ENCODE peak calls at places on chromosomes 2 and 18, in nine cellular contexts. One of them, this sample, is unnamed. For H3K9me2 and H4K20me1, the result is how much of the 10 kb centered on the place peaks cover.

GRCh38 chr18:64653068-64653467 is 504.2 kb upstream of the LINC00305 start:
- DNase-seq in MM.1S: no peak
- DNase-seq in OCI-LY7: no peak
- DNase-seq in GM23338: no peak
- DNase-seq in hepatocyte: no peak
- DNase-seq in PC-9: no peak
- DNase-seq in GM23248: no peak
- DNase-seq in HCT116: no peak
- DNase-seq in PC-3: no peak
- DNase-seq in this sample: no peak

GRCh38 chr18:12315911-12316310 is 7.9 kb downstream of the TUBB6 start:
- DNase-seq in MM.1S: no peak
- DNase-seq in OCI-LY7: no peak
- DNase-seq in GM23338: no peak
- DNase-seq in hepatocyte: no peak
- DNase-seq in PC-9: no peak
- DNase-seq in GM23248: peak
- DNase-seq in HCT116: no peak
- DNase-seq in PC-3: no peak
- DNase-seq in this sample: no peak

GRCh38 chr2:120904379-120904778 is 168.7 kb downstream of the GLI2 start:
- DNase-seq in MM.1S: no peak
- DNase-seq in OCI-LY7: no peak
- DNase-seq in GM23338: peak
- DNase-seq in hepatocyte: no peak
- DNase-seq in PC-9: no peak
- DNase-seq in GM23248: no peak
- DNase-seq in HCT116: no peak
- DNase-seq in PC-3: no peak
- DNase-seq in this sample: no peak

GRCh38 chr2:54063967-54064535 is 51.4 kb upstream of the ACYP2 start:
- DNase-seq in MM.1S: no peak
- DNase-seq in OCI-LY7: no peak
- DNase-seq in GM23338: no peak
- DNase-seq in hepatocyte: no peak
- DNase-seq in PC-9: no peak
- DNase-seq in GM23248: no peak
- DNase-seq in HCT116: no peak
- DNase-seq in PC-3: no peak
- DNase-seq in this sample: no peak

GRCh38 chr2:10216677-10217498 is 85.8 kb upstream of the HPCAL1 start:
- DNase-seq in MM.1S: no peak
- DNase-seq in OCI-LY7: no peak
- DNase-seq in GM23338: no peak
- DNase-seq in hepatocyte: no peak
- DNase-seq in PC-9: no peak
- DNase-seq in GM23248: no peak
- DNase-seq in HCT116: no peak
- DNase-seq in PC-3: peak
- DNase-seq in this sample: no peak

GRCh38 chr2:19541884-19542283 is 183.5 kb upstream of the OSR1 start:
- DNase-seq in MM.1S: no peak
- DNase-seq in OCI-LY7: no peak
- DNase-seq in GM23338: peak
- DNase-seq in hepatocyte: no peak
- DNase-seq in PC-9: peak
- DNase-seq in GM23248: no peak
- DNase-seq in HCT116: no peak
- DNase-seq in PC-3: peak
- DNase-seq in this sample: no peak

GRCh38 chr2:105330681-105331375 is 1.3 kb upstream of the TGFBRAP1 start:
- DNase-seq in MM.1S: no peak
- DNase-seq in OCI-LY7: no peak
- DNase-seq in GM23338: no peak
- DNase-seq in hepatocyte: peak
- DNase-seq in PC-9: peak
- DNase-seq in GM23248: no peak
- DNase-seq in HCT116: no peak
- DNase-seq in PC-3: peak
- DNase-seq in this sample: no peak

GRCh38 chr18:12056034-12056883 is 37.4 kb upstream of the ANKRD62 start:
- DNase-seq in MM.1S: no peak
- DNase-seq in OCI-LY7: no peak
- DNase-seq in GM23338: no peak
- DNase-seq in hepatocyte: no peak
- DNase-seq in PC-9: no peak
- DNase-seq in GM23248: no peak
- DNase-seq in HCT116: no peak
- DNase-seq in PC-3: no peak
- DNase-seq in this sample: no peak

GRCh38 chr2:111106720-111107119 is 14.0 kb upstream of the BCL2L11 start:
- DNase-seq in MM.1S: no peak
- DNase-seq in OCI-LY7: no peak
- DNase-seq in GM23338: no peak
- DNase-seq in hepatocyte: no peak
- DNase-seq in PC-9: no peak
- DNase-seq in GM23248: peak
- DNase-seq in HCT116: no peak
- DNase-seq in PC-3: peak
- DNase-seq in this sample: no peak

GRCh38 chr18:36592282-36592681 is 236.5 kb downstream of the TPGS2 start:
- DNase-seq in MM.1S: no peak
- DNase-seq in OCI-LY7: no peak
- DNase-seq in GM23338: no peak
- DNase-seq in hepatocyte: no peak
- DNase-seq in PC-9: no peak
- DNase-seq in GM23248: peak
- DNase-seq in HCT116: no peak
- DNase-seq in PC-3: no peak
- DNase-seq in this sample: no peak

GRCh38 chr2:59887348-59887747 is 666.1 kb downstream of the BCL11A start:
- DNase-seq in MM.1S: no peak
- DNase-seq in OCI-LY7: no peak
- DNase-seq in GM23338: no peak
- DNase-seq in hepatocyte: no peak
- DNase-seq in PC-9: no peak
- DNase-seq in GM23248: no peak
- DNase-seq in HCT116: no peak
- DNase-seq in PC-3: no peak
- DNase-seq in this sample: no peak

GRCh38 chr2:10059552-10060335 is 16.4 kb downstream of the KLF11 start:
- DNase-seq in MM.1S: no peak
- DNase-seq in OCI-LY7: no peak
- DNase-seq in GM23338: no peak
- DNase-seq in hepatocyte: no peak
- DNase-seq in PC-9: no peak
- DNase-seq in GM23248: no peak
- DNase-seq in HCT116: no peak
- DNase-seq in PC-3: no peak
- DNase-seq in this sample: no peak

GRCh38 chr18:22272242-22272641 is 102.9 kb downstream of the GATA6 start:
- DNase-seq in MM.1S: no peak
- DNase-seq in OCI-LY7: no peak
- DNase-seq in GM23338: no peak
- DNase-seq in hepatocyte: no peak
- DNase-seq in PC-9: no peak
- DNase-seq in GM23248: no peak
- DNase-seq in HCT116: no peak
- DNase-seq in PC-3: no peak
- DNase-seq in this sample: no peak
- H3K9me2 ChIP-seq in MM.1S: under half
- H3K9me2 ChIP-seq in OCI-LY7: under half
- H3K9me2 ChIP-seq in GM23338: under half
- H3K9me2 ChIP-seq in hepatocyte: under half
- H3K9me2 ChIP-seq in PC-9: under half
- H3K9me2 ChIP-seq in GM23248: under half
- H3K9me2 ChIP-seq in HCT116: under half
- H3K9me2 ChIP-seq in PC-3: under half
- H3K9me2 ChIP-seq in this sample: under half

GRCh38 chr2:224027912-224028311 is 11.2 kb downstream of the SERPINE2 start:
- DNase-seq in MM.1S: no peak
- DNase-seq in OCI-LY7: no peak
- DNase-seq in GM23338: no peak
- DNase-seq in hepatocyte: no peak
- DNase-seq in PC-9: no peak
- DNase-seq in GM23248: no peak
- DNase-seq in HCT116: no peak
- DNase-seq in PC-3: no peak
- DNase-seq in this sample: no peak

GRCh38 chr2:224029876-224030275 is 9.2 kb downstream of the SERPINE2 start:
- DNase-seq in MM.1S: no peak
- DNase-seq in OCI-LY7: no peak
- DNase-seq in GM23338: no peak
- DNase-seq in hepatocyte: no peak
- DNase-seq in PC-9: no peak
- DNase-seq in GM23248: no peak
- DNase-seq in HCT116: no peak
- DNase-seq in PC-3: no peak
- DNase-seq in this sample: no peak

GRCh38 chr2:224025874-224026273 is 13.2 kb downstream of the SERPINE2 start:
- DNase-seq in MM.1S: peak
- DNase-seq in OCI-LY7: peak
- DNase-seq in GM23338: peak
- DNase-seq in hepatocyte: no peak
- DNase-seq in PC-9: no peak
- DNase-seq in GM23248: no peak
- DNase-seq in HCT116: no peak
- DNase-seq in PC-3: no peak
- DNase-seq in this sample: peak

GRCh38 chr2:224024270-224024669 is 14.8 kb downstream of the SERPINE2 start:
- DNase-seq in MM.1S: no peak
- DNase-seq in OCI-LY7: no peak
- DNase-seq in GM23338: peak
- DNase-seq in hepatocyte: no peak
- DNase-seq in PC-9: no peak
- DNase-seq in GM23248: no peak
- DNase-seq in HCT116: no peak
- DNase-seq in PC-3: no peak
- DNase-seq in this sample: no peak

GRCh38 chr2:224027070-224027469 is 12.0 kb downstream of the SERPINE2 start:
- DNase-seq in MM.1S: no peak
- DNase-seq in OCI-LY7: no peak
- DNase-seq in GM23338: peak
- DNase-seq in hepatocyte: no peak
- DNase-seq in PC-9: no peak
- DNase-seq in GM23248: no peak
- DNase-seq in HCT116: no peak
- DNase-seq in PC-3: no peak
- DNase-seq in this sample: no peak
- H4K20me1 ChIP-seq in MM.1S: under half
- H4K20me1 ChIP-seq in OCI-LY7: under half
- H4K20me1 ChIP-seq in GM23338: under half
- H4K20me1 ChIP-seq in hepatocyte: under half
- H4K20me1 ChIP-seq in PC-9: under half
- H4K20me1 ChIP-seq in GM23248: half or more
- H4K20me1 ChIP-seq in HCT116: under half
- H4K20me1 ChIP-seq in PC-3: under half
- H4K20me1 ChIP-seq in this sample: under half

GRCh38 chr18:54224379-54225014 is at the start of gene MBD2:
- DNase-seq in MM.1S: peak
- DNase-seq in OCI-LY7: peak
- DNase-seq in GM23338: peak
- DNase-seq in hepatocyte: peak
- DNase-seq in PC-9: peak
- DNase-seq in GM23248: peak
- DNase-seq in HCT116: peak
- DNase-seq in PC-3: peak
- DNase-seq in this sample: peak
- H3K9me2 ChIP-seq in MM.1S: under half
- H3K9me2 ChIP-seq in OCI-LY7: under half
- H3K9me2 ChIP-seq in GM23338: under half
- H3K9me2 ChIP-seq in hepatocyte: under half
- H3K9me2 ChIP-seq in PC-9: under half
- H3K9me2 ChIP-seq in GM23248: under half
- H3K9me2 ChIP-seq in HCT116: under half
- H3K9me2 ChIP-seq in PC-3: under half
- H3K9me2 ChIP-seq in this sample: under half

GRCh38 chr2:239346676-239347075 is 54.1 kb downstream of the HDAC4 start:
- DNase-seq in MM.1S: no peak
- DNase-seq in OCI-LY7: no peak
- DNase-seq in GM23338: no peak
- DNase-seq in hepatocyte: no peak
- DNase-seq in PC-9: no peak
- DNase-seq in GM23248: no peak
- DNase-seq in HCT116: no peak
- DNase-seq in PC-3: no peak
- DNase-seq in this sample: no peak

GRCh38 chr2:239345251-239345650 is 55.6 kb downstream of the HDAC4 start:
- DNase-seq in MM.1S: no peak
- DNase-seq in OCI-LY7: no peak
- DNase-seq in GM23338: no peak
- DNase-seq in hepatocyte: no peak
- DNase-seq in PC-9: no peak
- DNase-seq in GM23248: no peak
- DNase-seq in HCT116: no peak
- DNase-seq in PC-3: no peak
- DNase-seq in this sample: no peak

GRCh38 chr2:239343460-239343859 is 57.4 kb downstream of the HDAC4 start:
- DNase-seq in MM.1S: no peak
- DNase-seq in OCI-LY7: no peak
- DNase-seq in GM23338: no peak
- DNase-seq in hepatocyte: no peak
- DNase-seq in PC-9: no peak
- DNase-seq in GM23248: no peak
- DNase-seq in HCT116: no peak
- DNase-seq in PC-3: no peak
- DNase-seq in this sample: no peak

GRCh38 chr2:239343946-239344856 is 56.6 kb downstream of the HDAC4 start:
- DNase-seq in MM.1S: no peak
- DNase-seq in OCI-LY7: no peak
- DNase-seq in GM23338: no peak
- DNase-seq in hepatocyte: no peak
- DNase-seq in PC-9: no peak
- DNase-seq in GM23248: no peak
- DNase-seq in HCT116: no peak
- DNase-seq in PC-3: no peak
- DNase-seq in this sample: no peak

GRCh38 chr2:239344857-239345216 is 56.0 kb downstream of the HDAC4 start:
- DNase-seq in MM.1S: no peak
- DNase-seq in OCI-LY7: no peak
- DNase-seq in GM23338: no peak
- DNase-seq in hepatocyte: no peak
- DNase-seq in PC-9: no peak
- DNase-seq in GM23248: no peak
- DNase-seq in HCT116: no peak
- DNase-seq in PC-3: no peak
- DNase-seq in this sample: no peak
- H4K20me1 ChIP-seq in MM.1S: under half
- H4K20me1 ChIP-seq in OCI-LY7: under half
- H4K20me1 ChIP-seq in GM23338: under half
- H4K20me1 ChIP-seq in hepatocyte: under half
- H4K20me1 ChIP-seq in PC-9: under half
- H4K20me1 ChIP-seq in GM23248: under half
- H4K20me1 ChIP-seq in HCT116: under half
- H4K20me1 ChIP-seq in PC-3: under half
- H4K20me1 ChIP-seq in this sample: under half

This sample was measured in Karpas-422.